ENCODE peak calls at places on chromosome 2, in six cellular contexts. N is activated T-cell treated with anti-CD3 and anti-CD28 coated beads, Interleukin-2, amount 50 U/mL, for 72 hours; G is heart right ventricle; W is adrenal gland; Z is aorta; I is myocyte. L is an unnamed sample.

GRCh38 chr2:26464390-26465265 is 13.3 kb downstream of the OTOF start:
- DNase-seq in I (no peak), Z (peak; percentile 36), N (no peak), W (no peak), G (no peak), L (no peak)

GRCh38 chr2:2877427-2877826 is 500.2 kb downstream of the EIPR1 start:
- DNase-seq in I (no peak), Z (no peak), W (no peak), N (no peak), G (no peak), L (no peak)

GRCh38 chr2:159968282-159968900 is 94.0 kb downstream of the PLA2R1 start:
- DNase-seq in W (peak; percentile 26), N (peak; percentile 27), Z (no peak), G (peak; percentile 32), I (peak; percentile 65), L (peak; percentile 8)

GRCh38 chr2:173136067-173136466 is 60.4 kb downstream of the MAP3K20 start:
- DNase-seq in I (no peak), N (no peak), Z (no peak), G (no peak), W (no peak), L (no peak)

GRCh38 chr2:67619204-67619603 is 222.1 kb downstream of the ETAA1 start:
- DNase-seq in W (no peak), G (no peak), I (no peak), N (no peak), Z (no peak), L (no peak)

GRCh38 chr2:109213646-109214417 is 84.8 kb downstream of the SH3RF3 start:
- DNase-seq in Z (peak; percentile 72), N (peak; percentile 76), I (peak; percentile 93), W (no peak), G (no peak), L (no peak)

GRCh38 chr2:124919296-124919695 is 894.2 kb downstream of the CNTNAP5 start:
- DNase-seq in Z (no peak), N (no peak), W (no peak), G (no peak), I (no peak), L (no peak)

GRCh38 chr2:26757873-26758789 is 6.0 kb upstream of the SLC35F6 start:
- DNase-seq in G (peak; percentile 62), W (peak; percentile 77), Z (peak; percentile 82), N (peak; percentile 68), I (peak; percentile 83), L (no peak)

GRCh38 chr2:56011624-56012023 is 88.0 kb upstream of the EFEMP1 start:
- DNase-seq in I (no peak), G (no peak), W (no peak), N (no peak), Z (no peak), L (no peak)

GRCh38 chr2:51289045-51289444 is 257.1 kb upstream of the NRXN1 start:
- DNase-seq in G (no peak), N (no peak), Z (no peak), W (no peak), I (no peak), L (no peak)

GRCh38 chr2:69464575-69464974 is 27.3 kb upstream of the NFU1 start:
- DNase-seq in N (no peak), Z (no peak), G (peak; percentile 24), I (no peak), W (no peak), L (peak; percentile 20)

GRCh38 chr2:186862869-186863709 is 14.1 kb upstream of the ZSWIM2 start:
- DNase-seq in I (peak; percentile 61), N (no peak), W (no peak), Z (no peak), G (no peak), L (no peak)

GRCh38 chr2:36376319-36376765 is 20.8 kb downstream of the CRIM1 start:
- DNase-seq in N (no peak), W (peak; percentile 70), Z (peak; percentile 79), I (peak; percentile 43), G (peak; percentile 81), L (peak; percentile 73)

GRCh38 chr2:54423213-54423612 is 32.9 kb upstream of the SPTBN1 start:
- DNase-seq in W (no peak), Z (no peak), G (peak; percentile 61), I (peak; percentile 57), N (no peak), L (no peak)